ENCODE peak calls at places on chromosomes 12 and 14, in six cellular contexts. Z is HepG2, H is H1, Q is K562, E is GM12878, X is SK-N-SH. L is an unnamed sample.

GRCh38 chr12:78210894-78211302 is 380.2 kb downstream of the NAV3 start:
- DNase-seq in Z (no peak), H (no peak), Q (no peak), E (no peak), X (no peak), L (peak; percentile 81)

GRCh38 chr14:30527196-30527595 is 31.8 kb upstream of the G2E3 start:
- DNase-seq in Z (no peak), H (no peak), Q (peak; percentile 8), E (no peak), X (no peak), L (no peak)

GRCh38 chr12:107372229-107372658 is 278.9 kb upstream of the CRY1 start:
- DNase-seq in Z (no peak), H (no peak), Q (no peak), E (no peak), X (no peak), L (peak; percentile 27)

GRCh38 chr12:45730116-45730841 is 773 bp downstream of the ARID2 start:
- DNase-seq in Z (no peak), H (peak; percentile 62), Q (peak; percentile 63), E (no peak), X (peak; percentile 56), L (peak; percentile 43)

GRCh38 chr12:25124493-25124892 is 70.5 kb downstream of the DNAI7 start:
- DNase-seq in Z (no peak), H (no peak), Q (no peak), E (no peak), X (no peak), L (no peak)

GRCh38 chr12:92396647-92397258 is 251.1 kb upstream of the BTG1 start:
- DNase-seq in Z (no peak), H (no peak), Q (peak; percentile 27), E (no peak), X (no peak), L (peak; percentile 58)

GRCh38 chr14:59305836-59306555 is 117.5 kb downstream of the DAAM1 start:
- DNase-seq in Z (peak; percentile 77), H (no peak), Q (no peak), E (no peak), X (no peak), L (peak; percentile 84)

GRCh38 chr12:124687695-124688301 is 120.4 kb upstream of the NCOR2 start:
- DNase-seq in Z (no peak), H (no peak), Q (no peak), E (no peak), X (no peak), L (no peak)

GRCh38 chr12:132492522-132492921 is 2.6 kb downstream of the FBRSL1 start:
- DNase-seq in Z (no peak), H (no peak), Q (no peak), E (peak; percentile 39), X (no peak), L (no peak)

GRCh38 chr12:130017571-130018449 is 114.0 kb upstream of the TMEM132D start:
- DNase-seq in Z (no peak), H (no peak), Q (no peak), E (no peak), X (peak; percentile 56), L (no peak)

GRCh38 chr12:3204143-3204542 is 127.0 kb downstream of the TSPAN9 start:
- DNase-seq in Z (no peak), H (no peak), Q (no peak), E (no peak), X (no peak), L (no peak)

GRCh38 chr12:54526800-54527630 is 22.4 kb upstream of the PDE1B start:
- DNase-seq in Z (peak; percentile 23), H (peak; percentile 93), Q (peak; percentile 76), E (no peak), X (no peak), L (peak; percentile 5)

GRCh38 chr12:89494411-89495231 is 30.0 kb downstream of the GALNT4 start:
- DNase-seq in Z (no peak), H (no peak), Q (peak; percentile 39), E (no peak), X (no peak), L (peak; percentile 81)

GRCh38 chr14:64801800-64802199 is 77.9 kb downstream of the SPTB start:
- DNase-seq in Z (peak; percentile 18), H (peak; percentile 75), Q (peak; percentile 34), E (no peak), X (peak; percentile 78), L (peak; percentile 17)

GRCh38 chr12:8504351-8504750 is 9.0 kb upstream of the CLEC4D start:
- DNase-seq in Z (no peak), H (no peak), Q (no peak), E (no peak), X (no peak), L (no peak)

GRCh38 chr12:96872946-96873345 is 34.1 kb upstream of the NEDD1 start:
- DNase-seq in Z (no peak), H (no peak), Q (no peak), E (no peak), X (no peak), L (no peak)

GRCh38 chr14:74408870-74409269 is 17.1 kb downstream of the SYNDIG1L start:
- DNase-seq in Z (no peak), H (no peak), Q (no peak), E (no peak), X (no peak), L (no peak)

GRCh38 chr12:50062733-50063452 is 5.5 kb downstream of the ASIC1 start:
- DNase-seq in Z (no peak), H (no peak), Q (no peak), E (no peak), X (no peak), L (peak; percentile 20)

GRCh38 chr12:53255993-53256392 is 12.1 kb upstream of the ESPL1 start:
- DNase-seq in Z (no peak), H (no peak), Q (no peak), E (no peak), X (no peak), L (no peak)

GRCh38 chr12:47391566-47391965 is 311.8 kb upstream of the AMIGO2 start:
- DNase-seq in Z (no peak), H (no peak), Q (no peak), E (no peak), X (no peak), L (no peak)
- H2AFZ ChIP-seq in Z (no peak overlapping the region), H (peak overlapping the region; percentile 10), Q (no peak overlapping the region), E (no peak overlapping the region), X (no peak overlapping the region), L (peak overlapping the region; percentile 9)

GRCh38 chr12:75876843-75877587 is 154.6 kb downstream of the PHLDA1 start:
- DNase-seq in Z (no peak), H (no peak), Q (no peak), E (no peak), X (no peak), L (no peak)

GRCh38 chr12:75881910-75882309 is 149.7 kb downstream of the PHLDA1 start:
- DNase-seq in Z (no peak), H (no peak), Q (no peak), E (no peak), X (no peak), L (peak; percentile 43)

GRCh38 chr12:75878382-75878720 is 153.2 kb downstream of the PHLDA1 start:
- DNase-seq in Z (no peak), H (no peak), Q (no peak), E (no peak), X (no peak), L (peak; percentile 93)

GRCh38 chr12:75874456-75874855 is 157.1 kb downstream of the PHLDA1 start:
- DNase-seq in Z (no peak), H (no peak), Q (no peak), E (no peak), X (no peak), L (no peak)

DNA sequence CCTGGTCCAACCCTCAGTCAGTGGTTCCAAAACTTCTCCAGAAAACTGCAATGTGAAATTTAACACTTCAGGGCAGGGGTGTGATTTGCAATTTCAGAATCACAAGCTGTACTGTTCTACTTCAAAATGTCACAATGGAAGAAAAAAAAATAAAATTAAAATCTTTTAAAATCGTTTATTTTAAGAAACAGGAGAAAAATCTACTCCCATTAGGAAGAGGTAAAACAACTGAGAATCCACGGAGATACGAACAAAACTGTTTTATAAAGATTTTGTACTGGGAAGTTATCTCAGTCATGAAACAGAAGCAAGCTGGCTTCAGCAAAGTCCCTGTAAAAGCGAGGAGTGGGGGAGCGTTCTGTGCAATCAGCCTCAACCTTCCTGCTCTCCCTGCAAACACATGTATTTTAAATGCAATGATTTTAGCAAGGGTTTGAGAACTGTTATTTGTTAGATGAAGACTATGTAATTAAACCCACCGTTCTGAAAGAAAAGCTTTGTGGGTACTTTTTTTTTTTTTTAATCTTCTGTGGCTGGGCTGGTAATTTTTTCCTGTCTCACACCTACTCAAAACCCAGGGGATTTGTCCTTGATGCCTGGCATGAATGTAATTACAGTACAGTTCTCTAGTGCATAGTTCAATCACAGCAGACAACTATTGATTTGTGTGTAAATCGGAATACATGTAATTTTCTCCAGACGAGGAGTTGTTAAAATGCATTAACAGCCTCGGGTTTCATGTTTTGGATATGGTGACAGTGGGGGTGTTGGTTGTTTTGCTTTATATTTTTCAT is 153.8 kb downstream of the PHLDA1 start:
- DNase-seq in Z (no peak), H (no peak), Q (no peak), E (no peak), X (no peak), L (peak; percentile 34)
- H3K9ac ChIP-seq in Z (no peak overlapping the region), H (no peak overlapping the region), Q (no peak overlapping the region), E (no peak overlapping the region), X (no peak overlapping the region), L (peak overlapping the region; percentile 74)

GRCh38 chr12:42208574-42208973 is 29.5 kb downstream of the YAF2 start:
- DNase-seq in Z (no peak), H (no peak), Q (no peak), E (no peak), X (no peak), L (no peak)

GRCh38 chr12:42216737-42217136 is 21.3 kb downstream of the YAF2 start:
- DNase-seq in Z (no peak), H (no peak), Q (no peak), E (no peak), X (no peak), L (no peak)

GRCh38 chr12:42213954-42214426 is 24.1 kb downstream of the YAF2 start:
- DNase-seq in Z (no peak), H (no peak), Q (no peak), E (no peak), X (no peak), L (peak; percentile 55)

GRCh38 chr12:42213023-42213422 is 25.0 kb downstream of the YAF2 start:
- DNase-seq in Z (no peak), H (no peak), Q (no peak), E (no peak), X (peak; percentile 51), L (peak; percentile 59)
- TF ChIP-seq USF2 in Z (no peak), H (no peak), Q (no peak), E (no peak), X (no peak), L (no peak)

GRCh38 chr12:88208661-88209060 is 66.6 kb downstream of the TMTC3 start:
- DNase-seq in Z (no peak), H (no peak), Q (no peak), E (no peak), X (no peak), L (no peak)
- H2AFZ ChIP-seq in Z (no peak overlapping the region), H (no peak overlapping the region), Q (no peak overlapping the region), E (no peak overlapping the region), X (no peak overlapping the region), L (no peak overlapping the region)

GRCh38 chr12:60174914-60175313 is 579.1 kb downstream of the SLC16A7 start:
- DNase-seq in Z (no peak), H (no peak), Q (no peak), E (no peak), X (no peak), L (peak; percentile 40)
- H3K9ac ChIP-seq in Z (no peak overlapping the region), H (no peak overlapping the region), Q (no peak overlapping the region), E (no peak overlapping the region), X (no peak overlapping the region), L (no peak overlapping the region)

GRCh38 chr14:104169005-104169764 is 30.8 kb downstream of the KIF26A start:
- DNase-seq in Z (no peak), H (no peak), Q (no peak), E (no peak), X (no peak), L (no peak)
- TF ChIP-seq USF2 in Z (no peak), H (no peak), Q (no peak), E (no peak), X (no peak), L (no peak)